ENCODE peak calls at places on chromosomes 11 and 22, in six cellular contexts. X is H9, M is IMR-90, G is neuronal stem cell, C is trophoblast cell, U is H1. Y is an unnamed sample.

GRCh38 chr11:120229451-120230424 is 10.2 kb upstream of the POU2F3 start:
- DNase-seq in X (no peak), M (peak), G (no peak), C (peak), U (no peak), Y (peak)

GRCh38 chr22:42857845-42858481 is 890 bp upstream of the ARFGAP3 start:
- DNase-seq in X (no peak), M (no peak), G (no peak), C (no peak), U (no peak), Y (no peak)

GRCh38 chr22:20405291-20405930 is 11.5 kb downstream of the ZNF74 start:
- DNase-seq in X (no peak), M (no peak), G (no peak), C (no peak), U (no peak), Y (no peak)

GRCh38 chr11:70191495-70192140 is 11.5 kb upstream of the FADD start:
- DNase-seq in X (peak), M (peak), G (peak), C (peak), U (peak), Y (peak)

GRCh38 chr11:66294626-66295620 is 3.2 kb downstream of the TMEM151A start:
- DNase-seq in X (no peak), M (no peak), G (no peak), C (no peak), U (no peak), Y (no peak)

GRCh38 chr11:27392715-27393114 is 29.7 kb upstream of the CCDC34 start:
- DNase-seq in X (no peak), M (peak), G (peak), C (peak), U (no peak), Y (peak)

GRCh38 chr11:30521297-30522071 is 64.7 kb downstream of the MPPED2 start:
- DNase-seq in X (no peak), M (no peak), G (no peak), C (no peak), U (no peak), Y (no peak)

GRCh38 chr22:47601666-47602065 is 839.2 kb downstream of the TBC1D22A start:
- DNase-seq in X (no peak), M (no peak), G (no peak), C (no peak), U (no peak), Y (no peak)

GRCh38 chr11:128417607-128418324 is 169.6 kb downstream of the ETS1 start:
- DNase-seq in X (no peak), M (peak), G (no peak), C (no peak), U (no peak), Y (peak)

GRCh38 chr11:83682645-83682973 is 396.4 kb upstream of the CCDC90B start:
- DNase-seq in X (no peak), M (no peak), G (no peak), C (no peak), U (no peak), Y (no peak)

GRCh38 chr11:83681045-83681781 is 395.0 kb upstream of the CCDC90B start:
- DNase-seq in X (no peak), M (no peak), G (peak), C (no peak), U (no peak), Y (no peak)

GRCh38 chr11:83685730-83686129 is 399.6 kb upstream of the CCDC90B start:
- DNase-seq in X (no peak), M (no peak), G (no peak), C (no peak), U (no peak), Y (no peak)

GRCh38 chr11:83681944-83682644 is 395.9 kb upstream of the CCDC90B start:
- DNase-seq in X (no peak), M (no peak), G (no peak), C (no peak), U (no peak), Y (no peak)

GRCh38 chr11:83684071-83684470 is 397.9 kb upstream of the CCDC90B start:
- DNase-seq in X (no peak), M (no peak), G (no peak), C (peak), U (no peak), Y (no peak)
- H3K14ac ChIP-seq in X (no peak), M (no peak), G (no peak), C (no peak), U (no peak), Y (no peak)

GRCh38 chr11:118908264-118908663 is 17.5 kb downstream of the BCL9L start:
- DNase-seq in X (no peak), M (no peak), G (no peak), C (no peak), U (no peak), Y (no peak)
- H2BK120ac ChIP-seq in X (no peak), M (no peak), G (no peak), C (peak), U (peak), Y (peak)

GRCh38 chr11:103942646-103943045 is 93.8 kb upstream of the DDI1 start:
- DNase-seq in X (no peak), M (no peak), G (no peak), C (no peak), U (no peak), Y (no peak)
- H3K18ac ChIP-seq in X (no peak), M (peak), G (no peak), C (no peak), U (no peak), Y (no peak)

GRCh38 chr22:31125521-31126117 is 2.9 kb downstream of the INPP5J start:
- DNase-seq in X (no peak), M (no peak), G (no peak), C (no peak), U (no peak), Y (no peak)

GRCh38 chr22:31126869-31127175 is 4.1 kb downstream of the INPP5J start:
- DNase-seq in X (no peak), M (no peak), G (no peak), C (no peak), U (no peak), Y (no peak)

GRCh38 chr22:31126128-31126868 is 3.5 kb downstream of the INPP5J start:
- DNase-seq in X (peak), M (no peak), G (no peak), C (no peak), U (no peak), Y (no peak)

GRCh38 chr22:31127181-31127772 is 4.5 kb downstream of the INPP5J start:
- DNase-seq in X (peak), M (no peak), G (no peak), C (no peak), U (no peak), Y (no peak)

GRCh38 chr22:31128156-31128555 is 5.4 kb downstream of the INPP5J start:
- DNase-seq in X (no peak), M (no peak), G (no peak), C (no peak), U (no peak), Y (no peak)
- H3K14ac ChIP-seq in X (no peak), M (no peak), G (peak), C (no peak), U (no peak), Y (no peak)

GRCh38 chr11:44823920-44824704 is 97.3 kb downstream of the TSPAN18 start:
- DNase-seq in X (peak), M (no peak), G (peak), C (no peak), U (peak), Y (peak)
- H2BK120ac ChIP-seq in X (no peak), M (no peak), G (no peak), C (no peak), U (peak), Y (peak)

Y was measured in mesenchymal stem cell.